ENCODE peak calls at places on chromosomes 16 and 17, in five cellular contexts. X is H1, R is HCT116, U is K562, Z is GM12878. Y is an unnamed sample.

GRCh38 chr16:80176114-80176513 is 364.7 kb upstream of the DYNLRB2 start:
- DNase-seq in X (no peak), R (no peak), U (no peak), Z (no peak), Y (no peak)

GRCh38 chr16:16141784-16142396 is 81.4 kb downstream of the ABCC6 start:
- DNase-seq in X (no peak), R (no peak), U (no peak), Z (no peak), Y (no peak)

GRCh38 chr16:66606000-66606751 is 1.7 kb downstream of the CMTM3 start:
- DNase-seq in X (no peak), R (no peak), U (no peak), Z (no peak), Y (no peak)

GRCh38 chr16:85376292-85377095 is 236.6 kb upstream of the GSE1 start:
- DNase-seq in X (no peak), R (no peak), U (no peak), Z (no peak), Y (no peak)

GRCh38 chr16:64997121-64997520 is 124.7 kb downstream of the CDH11 start:
- DNase-seq in X (no peak), R (no peak), U (no peak), Z (no peak), Y (no peak)

GRCh38 chr16:50866806-50867205 is 124.9 kb downstream of the CYLD start:
- DNase-seq in X (no peak), R (no peak), U (no peak), Z (no peak), Y (no peak)

GRCh38 chr17:8593276-8593675 is 37.2 kb downstream of the MYH10 start:
- DNase-seq in X (no peak), R (no peak), U (no peak), Z (no peak), Y (no peak)

GRCh38 chr17:68294196-68294555 is 2.9 kb downstream of the ARSG start:
- DNase-seq in X (no peak), R (no peak), U (no peak), Z (no peak), Y (no peak)

GRCh38 chr16:11155284-11155806 is 100.7 kb downstream of the SOCS1 start:
- DNase-seq in X (no peak), R (no peak), U (peak; percentile 34), Z (no peak), Y (no peak)

GRCh38 chr16:47599512-47599911 is 138.4 kb downstream of the PHKB start:
- DNase-seq in X (no peak), R (no peak), U (no peak), Z (peak; percentile 28), Y (no peak)

GRCh38 chr17:57008958-57009357 is 31.0 kb downstream of the SCPEP1 start:
- DNase-seq in X (no peak), R (no peak), U (no peak), Z (no peak), Y (no peak)

GRCh38 chr16:74556375-74556922 is 50.5 kb downstream of the GLG1 start:
- DNase-seq in X (no peak), R (peak; percentile 51), U (no peak), Z (no peak), Y (no peak)

GRCh38 chr17:29722411-29723198 is 99.9 kb upstream of the CORO6 start:
- DNase-seq in X (no peak), R (no peak), U (peak; percentile 29), Z (peak; percentile 96), Y (no peak)

GRCh38 chr16:8854298-8854948 is 14.4 kb downstream of the CARHSP1 start:
- DNase-seq in X (no peak), R (no peak), U (no peak), Z (no peak), Y (no peak)

GRCh38 chr16:8720967-8721692 is 46.7 kb downstream of the ABAT start:
- DNase-seq in X (no peak), R (no peak), U (no peak), Z (no peak), Y (no peak)

GRCh38 chr16:17921357-17921978 is 415.1 kb downstream of the NPIPA8 start:
- DNase-seq in X (peak; percentile 73), R (peak; percentile 48), U (peak; percentile 70), Z (no peak), Y (peak; percentile 64)

GRCh38 chr16:27258241-27258734 is 10.3 kb downstream of the NSMCE1 start:
- DNase-seq in X (no peak), R (no peak), U (no peak), Z (no peak), Y (peak; percentile 84)

GRCh38 chr16:49514391-49514980 is 140.9 kb downstream of the C16orf78 start:
- DNase-seq in X (no peak), R (no peak), U (no peak), Z (no peak), Y (no peak)
- TF ChIP-seq SRF in X (no peak), R (no peak), U (no peak), Z (no peak), Y (no peak)

GRCh38 chr17:49364119-49364518 is 2.1 kb upstream of the ZNF652 start:
- DNase-seq in X (no peak), R (no peak), U (no peak), Z (no peak), Y (no peak)

GRCh38 chr17:49362723-49363117 is 670 bp upstream of the ZNF652 start:
- DNase-seq in X (no peak), R (no peak), U (no peak), Z (no peak), Y (no peak)

GRCh38 chr17:49363251-49363650 is 1.2 kb upstream of the ZNF652 start:
- DNase-seq in X (no peak), R (no peak), U (no peak), Z (no peak), Y (no peak)

GRCh38 chr17:49369089-49369488 is 7.0 kb upstream of the ZNF652 start:
- DNase-seq in X (no peak), R (no peak), U (no peak), Z (no peak), Y (no peak)

GRCh38 chr17:49365667-49366066 is 3.6 kb upstream of the ZNF652 start:
- DNase-seq in X (no peak), R (peak; percentile 65), U (no peak), Z (no peak), Y (peak; percentile 56)
- TF ChIP-seq CTCF in X (peak; percentile 83), R (peak; percentile 45), U (peak; percentile 34), Z (no peak), Y (no peak)

DNA sequence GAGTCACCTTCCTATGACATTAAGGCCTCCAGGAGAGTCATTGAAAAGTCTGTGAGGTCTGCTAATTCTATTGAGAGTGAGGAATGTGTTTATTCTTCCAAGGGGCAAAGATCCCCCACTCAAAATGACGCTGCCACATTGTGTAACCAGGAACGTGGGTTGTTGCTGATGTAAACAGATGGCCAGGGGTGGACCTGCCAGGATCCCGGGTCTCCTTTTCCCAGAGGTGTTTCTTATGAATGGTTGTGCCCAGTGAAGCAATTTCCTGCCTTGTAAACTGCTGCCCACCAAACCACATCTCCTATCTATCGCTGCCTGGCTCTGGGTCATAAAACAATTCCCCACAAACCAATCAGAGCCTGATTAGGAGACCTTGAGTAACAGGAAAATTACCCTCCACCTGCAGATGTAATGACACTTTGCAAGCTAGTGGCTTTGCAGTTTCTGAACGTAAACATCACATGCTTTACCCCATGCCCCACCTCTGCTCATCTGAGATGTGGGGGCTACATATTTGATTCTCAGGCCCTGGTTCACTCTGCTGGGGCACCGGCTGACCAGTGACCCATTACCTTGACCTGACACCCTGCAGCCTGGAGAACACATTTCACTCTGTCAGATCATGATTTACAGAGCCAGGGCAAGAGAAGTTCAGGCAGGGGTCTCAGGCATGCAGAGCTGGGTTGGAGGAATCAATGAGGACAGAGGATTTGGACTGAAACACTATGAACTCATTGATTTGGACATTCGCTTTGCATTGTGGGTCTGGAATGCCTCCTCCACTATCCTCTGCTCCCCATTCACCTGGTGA is 33.1 kb upstream of the DDX52 start:
- DNase-seq in X (no peak), R (no peak), U (no peak), Z (no peak), Y (peak; percentile 94)
- TF ChIP-seq SRF in X (no peak), R (no peak), U (no peak), Z (no peak), Y (no peak)

GRCh38 chr16:6356881-6357280 is 975.8 kb upstream of the RBFOX1 start:
- DNase-seq in X (no peak), R (no peak), U (no peak), Z (no peak), Y (no peak)

GRCh38 chr16:6362321-6362720 is 970.3 kb upstream of the RBFOX1 start:
- DNase-seq in X (no peak), R (no peak), U (no peak), Z (no peak), Y (no peak)

GRCh38 chr16:6363891-6364607 is 968.6 kb upstream of the RBFOX1 start:
- DNase-seq in X (no peak), R (no peak), U (no peak), Z (no peak), Y (no peak)

GRCh38 chr16:6360641-6361040 is 972.0 kb upstream of the RBFOX1 start:
- DNase-seq in X (no peak), R (no peak), U (no peak), Z (no peak), Y (no peak)
- TF ChIP-seq CTCF in X (peak; percentile 37), R (no peak), U (no peak), Z (no peak), Y (no peak)

DNA sequence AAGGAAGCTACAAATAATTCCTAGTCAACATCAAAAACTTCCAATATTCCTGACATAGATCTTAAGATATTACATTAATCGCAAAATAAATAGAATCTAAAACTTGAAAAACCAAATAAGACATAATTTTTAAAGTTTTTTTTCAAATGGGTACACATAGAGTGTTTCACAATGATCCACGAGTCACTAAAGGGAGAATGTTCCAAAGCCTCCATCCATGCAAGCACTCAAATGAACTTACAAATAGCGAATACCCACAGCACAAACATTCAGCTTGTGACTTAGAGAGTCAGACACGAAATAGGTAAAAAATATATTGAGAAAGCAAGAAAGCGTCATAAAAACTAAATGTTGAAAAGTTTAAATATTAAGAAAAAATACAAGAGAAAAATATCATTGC is 65.7 kb downstream of the CEP112 start:
- DNase-seq in X (no peak), R (no peak), U (no peak), Z (no peak), Y (no peak)
- TF ChIP-seq SRF in X (no peak), R (no peak), U (no peak), Z (no peak), Y (no peak)

GRCh38 chr16:1428511-1428910 is 2.4 kb upstream of the PERCC1 start:
- DNase-seq in X (peak; percentile 85), R (no peak), U (peak; percentile 77), Z (no peak), Y (no peak)
- TF ChIP-seq CTCF in X (peak; percentile 60), R (peak; percentile 58), U (peak; percentile 61), Z (peak; percentile 68), Y (peak; percentile 78)

GRCh38 chr16:4944333-4945281 is 7.7 kb upstream of the PPL start:
- DNase-seq in X (peak; percentile 71), R (peak; percentile 84), U (peak; percentile 59), Z (no peak), Y (peak; percentile 98)
- TF ChIP-seq SRF in X (no peak), R (no peak), U (no peak), Z (no peak), Y (no peak)

Y was measured in HepG2.